ENCODE peak calls at places on chromosomes 11 and 22, in eight cellular contexts. One of them, this sample, is unnamed.

GRCh38 chr11:46743693-46744339 is 24.8 kb downstream of the F2 start:
- DNase-seq in coronary artery: no peak
- DNase-seq in Caco-2: no peak
- DNase-seq in right cardiac atrium: no peak
- DNase-seq in endodermal cell: no peak
- DNase-seq in uterus: no peak
- DNase-seq in aorta: no peak
- DNase-seq in body of pancreas: no peak
- DNase-seq in this sample: no peak

GRCh38 chr11:461626-462025 is 11.5 kb downstream of the PTDSS2 start:
- DNase-seq in aorta: no peak
- DNase-seq in endodermal cell: no peak
- DNase-seq in coronary artery: no peak
- DNase-seq in body of pancreas: no peak
- DNase-seq in uterus: no peak
- DNase-seq in Caco-2: no peak
- DNase-seq in right cardiac atrium: peak
- DNase-seq in this sample: no peak

GRCh38 chr11:65786786-65787636 is at the start of gene OVOL1:
- DNase-seq in endodermal cell: peak
- DNase-seq in body of pancreas: peak
- DNase-seq in uterus: no peak
- DNase-seq in aorta: no peak
- DNase-seq in right cardiac atrium: no peak
- DNase-seq in coronary artery: no peak
- DNase-seq in Caco-2: peak
- DNase-seq in this sample: no peak

GRCh38 chr11:20669833-20670684 is 673 bp downstream of the NELL1 start:
- DNase-seq in aorta: no peak
- DNase-seq in uterus: no peak
- DNase-seq in coronary artery: no peak
- DNase-seq in Caco-2: no peak
- DNase-seq in body of pancreas: no peak
- DNase-seq in right cardiac atrium: peak
- DNase-seq in endodermal cell: peak
- DNase-seq in this sample: no peak

GRCh38 chr11:35372565-35373283 is 46.6 kb downstream of the SLC1A2 start:
- DNase-seq in coronary artery: no peak
- DNase-seq in right cardiac atrium: no peak
- DNase-seq in Caco-2: no peak
- DNase-seq in body of pancreas: no peak
- DNase-seq in endodermal cell: no peak
- DNase-seq in uterus: no peak
- DNase-seq in aorta: no peak
- DNase-seq in this sample: no peak

GRCh38 chr11:1128333-1129142 is 29.2 kb upstream of the MUC5AC start:
- DNase-seq in uterus: no peak
- DNase-seq in aorta: peak
- DNase-seq in endodermal cell: peak
- DNase-seq in right cardiac atrium: peak
- DNase-seq in Caco-2: peak
- DNase-seq in coronary artery: peak
- DNase-seq in body of pancreas: no peak
- DNase-seq in this sample: no peak

GRCh38 chr22:44316393-44317162 is 3.8 kb upstream of the SHISAL1 start:
- DNase-seq in uterus: no peak
- DNase-seq in endodermal cell: no peak
- DNase-seq in right cardiac atrium: peak
- DNase-seq in aorta: no peak
- DNase-seq in Caco-2: no peak
- DNase-seq in coronary artery: no peak
- DNase-seq in body of pancreas: no peak
- DNase-seq in this sample: no peak

GRCh38 chr22:43976861-43977795 is 21.9 kb downstream of the SAMM50 start:
- DNase-seq in coronary artery: peak
- DNase-seq in right cardiac atrium: peak
- DNase-seq in endodermal cell: no peak
- DNase-seq in aorta: no peak
- DNase-seq in Caco-2: no peak
- DNase-seq in body of pancreas: no peak
- DNase-seq in uterus: no peak
- DNase-seq in this sample: no peak

GRCh38 chr22:42711281-42711731 is 9.4 kb downstream of the A4GALT start:
- DNase-seq in coronary artery: no peak
- DNase-seq in endodermal cell: no peak
- DNase-seq in right cardiac atrium: no peak
- DNase-seq in aorta: no peak
- DNase-seq in uterus: no peak
- DNase-seq in Caco-2: no peak
- DNase-seq in body of pancreas: no peak
- DNase-seq in this sample: peak

GRCh38 chr11:116694017-116694725 is 78.6 kb downstream of the BUD13 start:
- DNase-seq in body of pancreas: no peak
- DNase-seq in aorta: no peak
- DNase-seq in coronary artery: no peak
- DNase-seq in uterus: no peak
- DNase-seq in endodermal cell: peak
- DNase-seq in Caco-2: peak
- DNase-seq in right cardiac atrium: no peak
- DNase-seq in this sample: no peak

GRCh38 chr22:50059185-50059880 is 1.2 kb upstream of the TTLL8 start:
- DNase-seq in coronary artery: peak
- DNase-seq in body of pancreas: no peak
- DNase-seq in Caco-2: no peak
- DNase-seq in right cardiac atrium: peak
- DNase-seq in endodermal cell: peak
- DNase-seq in uterus: peak
- DNase-seq in aorta: no peak
- DNase-seq in this sample: peak

GRCh38 chr11:10366568-10367331 is 61.9 kb downstream of the ADM start:
- DNase-seq in body of pancreas: peak
- DNase-seq in aorta: peak
- DNase-seq in coronary artery: peak
- DNase-seq in uterus: peak
- DNase-seq in Caco-2: peak
- DNase-seq in right cardiac atrium: peak
- DNase-seq in endodermal cell: peak
- DNase-seq in this sample: peak

GRCh38 chr11:646214-646613 is 9.1 kb downstream of the DRD4 start:
- DNase-seq in coronary artery: no peak
- DNase-seq in aorta: no peak
- DNase-seq in right cardiac atrium: no peak
- DNase-seq in Caco-2: no peak
- DNase-seq in uterus: no peak
- DNase-seq in endodermal cell: no peak
- DNase-seq in body of pancreas: no peak
- DNase-seq in this sample: no peak

GRCh38 chr22:20430641-20431519 is 6.7 kb downstream of the SCARF2 start:
- DNase-seq in Caco-2: no peak
- DNase-seq in coronary artery: no peak
- DNase-seq in right cardiac atrium: peak
- DNase-seq in aorta: peak
- DNase-seq in uterus: no peak
- DNase-seq in endodermal cell: peak
- DNase-seq in body of pancreas: peak
- DNase-seq in this sample: no peak

GRCh38 chr11:34468209-34468841 is 29.6 kb downstream of the CAT start:
- DNase-seq in endodermal cell: peak
- DNase-seq in Caco-2: peak
- DNase-seq in right cardiac atrium: no peak
- DNase-seq in uterus: no peak
- DNase-seq in coronary artery: no peak
- DNase-seq in body of pancreas: peak
- DNase-seq in aorta: no peak
- DNase-seq in this sample: peak

GRCh38 chr11:830295-831131 is 2.2 kb upstream of the CD151 start:
- DNase-seq in endodermal cell: peak
- DNase-seq in right cardiac atrium: peak
- DNase-seq in aorta: peak
- DNase-seq in body of pancreas: no peak
- DNase-seq in coronary artery: no peak
- DNase-seq in Caco-2: peak
- DNase-seq in uterus: peak
- DNase-seq in this sample: no peak

GRCh38 chr22:47379037-47379436 is 616.6 kb downstream of the TBC1D22A start:
- DNase-seq in coronary artery: no peak
- DNase-seq in aorta: no peak
- DNase-seq in right cardiac atrium: no peak
- DNase-seq in body of pancreas: no peak
- DNase-seq in endodermal cell: no peak
- DNase-seq in Caco-2: no peak
- DNase-seq in uterus: no peak
- DNase-seq in this sample: no peak

GRCh38 chr11:121670792-121671275 is 218.1 kb upstream of the SORL1-AS1 start:
- DNase-seq in uterus: no peak
- DNase-seq in coronary artery: no peak
- DNase-seq in endodermal cell: no peak
- DNase-seq in Caco-2: no peak
- DNase-seq in body of pancreas: no peak
- DNase-seq in right cardiac atrium: no peak
- DNase-seq in aorta: no peak
- DNase-seq in this sample: no peak

GRCh38 chr11:108494182-108494581 is 4.0 kb downstream of the POGLUT3 start:
- DNase-seq in coronary artery: no peak
- DNase-seq in endodermal cell: no peak
- DNase-seq in body of pancreas: no peak
- DNase-seq in aorta: no peak
- DNase-seq in right cardiac atrium: no peak
- DNase-seq in Caco-2: no peak
- DNase-seq in uterus: no peak
- DNase-seq in this sample: no peak

GRCh38 chr22:44638966-44639739 is 62.9 kb upstream of the PRR5 start:
- DNase-seq in uterus: no peak
- DNase-seq in coronary artery: no peak
- DNase-seq in endodermal cell: no peak
- DNase-seq in right cardiac atrium: no peak
- DNase-seq in body of pancreas: no peak
- DNase-seq in aorta: peak
- DNase-seq in Caco-2: no peak
- DNase-seq in this sample: peak

GRCh38 chr11:44777537-44778199 is 50.9 kb downstream of the TSPAN18 start:
- DNase-seq in Caco-2: peak
- DNase-seq in body of pancreas: no peak
- DNase-seq in coronary artery: peak
- DNase-seq in endodermal cell: peak
- DNase-seq in uterus: peak
- DNase-seq in right cardiac atrium: no peak
- DNase-seq in aorta: no peak
- DNase-seq in this sample: no peak

GRCh38 chr11:93720522-93720921 is 20.8 kb downstream of the TAF1D start:
- DNase-seq in right cardiac atrium: no peak
- DNase-seq in uterus: no peak
- DNase-seq in endodermal cell: no peak
- DNase-seq in Caco-2: no peak
- DNase-seq in aorta: no peak
- DNase-seq in body of pancreas: no peak
- DNase-seq in coronary artery: no peak
- DNase-seq in this sample: no peak

GRCh38 chr22:48890693-48891554 is 936.7 kb downstream of the BRD1 start:
- DNase-seq in uterus: no peak
- DNase-seq in right cardiac atrium: no peak
- DNase-seq in coronary artery: peak
- DNase-seq in aorta: no peak
- DNase-seq in endodermal cell: no peak
- DNase-seq in body of pancreas: no peak
- DNase-seq in Caco-2: no peak
- DNase-seq in this sample: no peak
- H3K4me3 ChIP-seq in uterus: no peak
- H3K4me3 ChIP-seq in right cardiac atrium: no peak
- H3K4me3 ChIP-seq in coronary artery: no peak
- H3K4me3 ChIP-seq in aorta: no peak
- H3K4me3 ChIP-seq in endodermal cell: no peak
- H3K4me3 ChIP-seq in body of pancreas: no peak
- H3K4me3 ChIP-seq in Caco-2: no peak
- H3K4me3 ChIP-seq in this sample: no peak

DNA sequence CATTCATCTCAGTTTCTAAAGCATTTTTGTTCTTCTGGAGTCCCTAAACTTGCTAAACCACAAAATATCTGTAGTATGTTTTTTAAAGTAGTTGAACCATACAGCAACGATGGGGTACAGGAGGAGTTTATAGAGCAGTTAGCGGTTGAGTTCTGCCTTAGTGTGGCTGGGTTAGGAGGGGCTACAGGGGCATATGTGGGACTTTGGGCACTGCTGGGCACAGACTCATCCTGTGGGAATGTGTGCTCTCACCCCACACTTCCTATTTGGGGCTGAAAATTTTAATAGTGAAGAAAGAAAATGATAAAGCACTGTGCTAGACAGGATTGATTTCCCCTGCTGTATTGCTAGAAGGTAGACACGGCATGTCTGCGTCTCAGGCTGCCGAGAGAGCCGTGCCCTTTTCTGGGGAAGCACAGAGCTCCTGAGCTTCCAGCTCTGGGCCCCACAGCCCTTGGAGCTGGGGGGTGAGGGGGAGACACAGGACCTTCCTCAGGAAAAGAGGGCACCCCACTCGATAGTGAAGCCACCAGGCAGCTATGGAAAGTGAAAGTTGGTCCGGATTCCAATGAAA is 81.3 kb upstream of the PPARA start:
- DNase-seq in endodermal cell: no peak
- DNase-seq in aorta: peak
- DNase-seq in uterus: peak
- DNase-seq in Caco-2: no peak
- DNase-seq in body of pancreas: peak
- DNase-seq in right cardiac atrium: peak
- DNase-seq in coronary artery: peak
- DNase-seq in this sample: peak
- H3K4me3 ChIP-seq in endodermal cell: no peak
- H3K4me3 ChIP-seq in aorta: peak
- H3K4me3 ChIP-seq in uterus: peak
- H3K4me3 ChIP-seq in Caco-2: no peak
- H3K4me3 ChIP-seq in body of pancreas: no peak
- H3K4me3 ChIP-seq in right cardiac atrium: peak
- H3K4me3 ChIP-seq in coronary artery: peak
- H3K4me3 ChIP-seq in this sample: peak

DNA sequence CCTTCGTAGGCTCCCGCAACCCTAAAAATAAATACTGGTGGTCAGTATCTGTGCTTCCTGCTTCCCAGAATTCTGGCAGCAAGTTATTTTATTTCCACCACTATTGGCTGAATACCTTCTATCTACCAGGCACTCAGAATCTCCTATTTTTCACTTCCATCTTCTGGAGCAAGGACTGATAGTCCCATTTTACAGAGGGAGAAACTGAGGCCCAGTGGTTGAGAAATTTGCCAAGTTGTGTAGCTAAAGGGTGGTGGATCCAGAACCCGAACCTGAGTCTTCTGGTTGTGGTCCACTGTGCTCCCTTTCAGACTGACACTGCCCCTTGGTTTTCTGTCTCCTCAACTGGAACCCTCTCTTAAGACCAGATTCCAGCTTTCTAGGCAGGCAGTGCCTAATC is 31.6 kb downstream of the NECTIN1 start:
- DNase-seq in right cardiac atrium: no peak
- DNase-seq in endodermal cell: no peak
- DNase-seq in aorta: no peak
- DNase-seq in coronary artery: no peak
- DNase-seq in Caco-2: no peak
- DNase-seq in body of pancreas: no peak
- DNase-seq in uterus: no peak
- DNase-seq in this sample: no peak
- H3K4me3 ChIP-seq in right cardiac atrium: no peak
- H3K4me3 ChIP-seq in endodermal cell: no peak
- H3K4me3 ChIP-seq in aorta: no peak
- H3K4me3 ChIP-seq in coronary artery: no peak
- H3K4me3 ChIP-seq in Caco-2: no peak
- H3K4me3 ChIP-seq in body of pancreas: no peak
- H3K4me3 ChIP-seq in uterus: no peak
- H3K4me3 ChIP-seq in this sample: no peak

GRCh38 chr11:12674936-12675696 is 895 bp downstream of the TEAD1 start:
- DNase-seq in aorta: peak
- DNase-seq in right cardiac atrium: peak
- DNase-seq in endodermal cell: peak
- DNase-seq in coronary artery: peak
- DNase-seq in body of pancreas: peak
- DNase-seq in Caco-2: no peak
- DNase-seq in uterus: peak
- DNase-seq in this sample: peak
- H3K4me3 ChIP-seq in aorta: peak
- H3K4me3 ChIP-seq in right cardiac atrium: peak
- H3K4me3 ChIP-seq in endodermal cell: peak
- H3K4me3 ChIP-seq in coronary artery: peak
- H3K4me3 ChIP-seq in body of pancreas: peak
- H3K4me3 ChIP-seq in Caco-2: peak
- H3K4me3 ChIP-seq in uterus: peak
- H3K4me3 ChIP-seq in this sample: peak